ENCODE peak calls at places on chromosome 20, in six cellular contexts. E is ovary, D is breast epithelium, R is HCT116, Z is tibial nerve, Q is heart left ventricle. C is an unnamed sample.

GRCh38 chr20:4217349-4217761 is 202.0 kb upstream of the RNF24 start:
- DNase-seq in E (no peak), D (no peak), R (no peak), Z (peak), Q (peak), C (peak)

GRCh38 chr20:61804896-61805295 is 260.8 kb downstream of the TAF4 start:
- DNase-seq in E (peak), D (no peak), R (no peak), Z (no peak), Q (no peak), C (peak)

GRCh38 chr20:11499235-11499634 is 418.5 kb upstream of the BTBD3 start:
- DNase-seq in E (no peak), D (no peak), R (no peak), Z (no peak), Q (no peak), C (no peak)

GRCh38 chr20:32485770-32486248 is 99.3 kb downstream of the NOL4L start:
- DNase-seq in E (no peak), D (no peak), R (no peak), Z (no peak), Q (no peak), C (peak)

GRCh38 chr20:54624701-54625472 is 149.5 kb downstream of the DOK5 start:
- DNase-seq in E (no peak), D (no peak), R (no peak), Z (no peak), Q (peak), C (no peak)

GRCh38 chr20:5434116-5434515 is 117.4 kb upstream of the PROKR2 start:
- DNase-seq in E (no peak), D (no peak), R (no peak), Z (no peak), Q (no peak), C (no peak)

GRCh38 chr20:50523552-50524167 is 13.5 kb downstream of the PTPN1 start:
- DNase-seq in E (no peak), D (no peak), R (no peak), Z (no peak), Q (no peak), C (no peak)

GRCh38 chr20:34797012-34797720 is 28.3 kb downstream of the NCOA6 start:
- DNase-seq in E (no peak), D (no peak), R (no peak), Z (no peak), Q (no peak), C (no peak)

GRCh38 chr20:57888591-57888990 is 178.8 kb upstream of the PMEPA1 start:
- DNase-seq in E (no peak), D (no peak), R (no peak), Z (no peak), Q (no peak), C (no peak)

DNA sequence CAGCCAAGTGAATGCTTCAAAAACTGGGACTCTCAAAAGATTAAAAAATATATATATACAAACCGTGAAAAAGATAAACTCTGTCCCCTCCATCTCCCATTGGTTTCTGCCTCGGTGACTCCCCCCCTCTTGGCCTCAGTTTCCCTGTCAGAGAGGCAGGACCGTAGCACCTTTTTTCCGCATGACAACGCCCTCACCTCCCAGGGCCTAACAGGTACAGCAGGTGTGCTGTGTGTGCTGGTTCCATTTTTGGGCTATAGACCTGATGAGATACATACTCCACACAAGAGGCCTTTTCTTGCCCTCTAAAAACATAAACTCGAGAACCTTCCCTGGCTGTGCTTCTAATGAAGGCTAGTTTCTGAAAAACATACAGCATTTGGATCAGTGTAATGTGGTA is 49.5 kb downstream of the GNAS start:
- DNase-seq in E (no peak), D (no peak), R (no peak), Z (no peak), Q (no peak), C (no peak)
- TF ChIP-seq POLR2A in E (no peak), D (no peak), R (no peak), Z (no peak), Q (no peak), C (no peak)

GRCh38 chr20:62959998-62960436 is 7.5 kb downstream of the SLC17A9 start:
- DNase-seq in E (no peak), D (no peak), R (no peak), Z (no peak), Q (no peak), C (peak)
- TF ChIP-seq POLR2A in E (no peak), D (no peak), R (no peak), Z (no peak), Q (no peak), C (no peak)

DNA sequence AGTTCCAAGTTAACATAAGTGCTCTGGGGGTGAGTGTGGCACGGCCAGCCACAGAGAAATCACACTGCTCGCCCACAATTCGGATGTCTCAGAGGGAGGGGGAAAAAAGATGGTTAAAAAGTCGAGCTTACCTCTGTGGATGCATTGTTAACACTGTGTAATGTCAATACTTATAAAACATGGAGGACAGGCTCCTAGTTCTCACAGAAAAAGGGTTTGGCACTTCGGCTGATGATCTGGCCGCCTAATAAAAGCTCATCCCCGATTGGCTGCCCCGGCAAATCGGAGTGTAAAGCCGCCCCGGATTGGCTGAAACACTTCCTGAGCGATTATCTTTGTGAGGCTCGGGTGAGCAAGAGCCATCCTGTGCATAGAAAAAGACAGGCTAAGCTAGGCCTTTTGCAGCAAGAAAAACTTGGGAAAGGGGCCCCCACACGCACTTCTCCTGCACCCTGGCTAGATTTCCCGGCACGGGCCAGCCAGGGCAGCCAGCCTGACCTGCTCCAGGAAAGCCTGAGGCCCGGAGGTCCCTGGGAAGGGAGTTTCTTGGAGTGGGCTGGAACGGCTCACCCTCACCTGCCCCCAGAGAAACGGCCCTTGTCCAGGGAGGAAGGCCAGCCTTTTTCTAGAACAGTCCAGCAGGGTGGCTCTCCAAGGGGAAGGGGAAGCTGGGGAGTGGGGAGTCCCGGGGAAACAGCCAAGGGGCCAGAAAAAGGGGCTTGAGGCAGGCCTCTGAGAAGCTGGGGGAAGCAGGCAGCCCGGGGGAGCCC is at the start of gene ZMYND8:
- DNase-seq in E (peak), D (peak), R (peak), Z (peak), Q (peak), C (peak)
- TF ChIP-seq POLR2A in E (no peak), D (no peak), R (peak), Z (peak), Q (peak), C (no peak)

DNA sequence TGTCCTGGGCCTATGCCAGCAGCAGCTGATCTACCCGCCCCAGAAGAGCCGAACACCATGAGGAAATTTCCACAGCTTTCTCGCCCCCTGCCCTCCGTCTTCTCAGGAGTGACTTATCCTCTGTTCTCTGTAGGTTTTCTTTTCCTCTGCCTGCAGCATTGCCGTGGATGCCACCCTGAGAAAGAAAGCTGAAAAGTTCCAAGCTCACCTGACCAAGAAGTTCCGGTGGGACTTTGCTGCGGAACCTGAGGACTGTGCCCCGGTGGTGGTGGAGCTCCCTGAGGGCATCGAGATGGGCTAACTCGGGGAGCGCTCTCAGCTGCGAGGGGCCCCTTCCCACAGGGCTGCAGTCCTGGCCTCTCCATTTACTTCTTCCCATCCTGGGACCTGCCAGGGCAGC is 19.2 kb downstream of the AAR2 start:
- DNase-seq in E (no peak), D (no peak), R (no peak), Z (no peak), Q (no peak), C (no peak)
- TF ChIP-seq POLR2A in E (no peak), D (no peak), R (no peak), Z (no peak), Q (no peak), C (no peak)

DNA sequence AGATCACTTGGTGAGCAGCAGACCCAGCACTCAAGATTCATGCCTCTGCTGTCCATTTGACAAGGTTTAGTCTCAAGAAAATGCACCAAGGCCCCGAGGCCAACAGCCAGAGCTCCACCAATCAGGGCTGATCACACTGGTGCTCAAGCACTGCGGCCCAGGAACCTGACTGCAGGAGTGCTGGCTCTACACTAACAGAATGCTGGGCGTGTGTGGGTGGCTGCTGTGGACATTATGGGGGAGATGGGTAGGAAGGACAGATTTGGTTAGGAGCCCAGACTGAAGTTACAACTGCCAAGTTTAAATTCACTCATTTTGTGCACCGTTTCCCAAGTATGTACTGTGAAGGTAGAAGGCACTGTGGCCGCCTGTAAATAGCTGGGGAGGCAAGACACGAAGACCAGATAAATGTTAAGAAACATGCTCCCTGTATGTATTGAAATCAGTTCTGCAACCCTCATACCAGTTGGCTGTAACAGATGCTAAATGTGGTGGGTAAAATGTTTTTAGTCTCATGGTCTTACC is 28.1 kb downstream of the SNX5 start:
- DNase-seq in E (no peak), D (no peak), R (no peak), Z (no peak), Q (no peak), C (no peak)
- TF ChIP-seq POLR2A in E (no peak), D (no peak), R (no peak), Z (no peak), Q (no peak), C (no peak)

GRCh38 chr20:17849111-17849900 is 119.3 kb downstream of the SNX5 start:
- DNase-seq in E (no peak), D (no peak), R (no peak), Z (no peak), Q (no peak), C (no peak)
- TF ChIP-seq POLR2A in E (no peak), D (no peak), R (no peak), Z (no peak), Q (no peak), C (no peak)

GRCh38 chr20:56693217-56693616 is 64.1 kb downstream of the TFAP2C start:
- DNase-seq in E (no peak), D (no peak), R (no peak), Z (no peak), Q (no peak), C (no peak)

GRCh38 chr20:56702931-56703840 is 74.1 kb downstream of the TFAP2C start:
- DNase-seq in E (no peak), D (no peak), R (no peak), Z (no peak), Q (no peak), C (no peak)

GRCh38 chr20:56697476-56697875 is 68.4 kb downstream of the TFAP2C start:
- DNase-seq in E (no peak), D (no peak), R (no peak), Z (no peak), Q (no peak), C (no peak)

GRCh38 chr20:56698749-56699148 is 69.6 kb downstream of the TFAP2C start:
- DNase-seq in E (no peak), D (no peak), R (no peak), Z (no peak), Q (no peak), C (no peak)
- TF ChIP-seq POLR2A in E (no peak), D (no peak), R (no peak), Z (no peak), Q (no peak), C (no peak)

GRCh38 chr20:46087161-46087560 is 2.6 kb downstream of the NCOA5 start:
- DNase-seq in E (no peak), D (no peak), R (no peak), Z (no peak), Q (no peak), C (no peak)

GRCh38 chr20:46089076-46089337 is 755 bp downstream of the NCOA5 start:
- DNase-seq in E (no peak), D (no peak), R (no peak), Z (no peak), Q (no peak), C (no peak)

GRCh38 chr20:46088409-46089075 is 1.2 kb downstream of the NCOA5 start:
- DNase-seq in E (no peak), D (no peak), R (no peak), Z (no peak), Q (no peak), C (no peak)

GRCh38 chr20:46090095-46090388 is 280 bp upstream of the NCOA5 start:
- DNase-seq in E (no peak), D (no peak), R (no peak), Z (no peak), Q (no peak), C (no peak)

DNA sequence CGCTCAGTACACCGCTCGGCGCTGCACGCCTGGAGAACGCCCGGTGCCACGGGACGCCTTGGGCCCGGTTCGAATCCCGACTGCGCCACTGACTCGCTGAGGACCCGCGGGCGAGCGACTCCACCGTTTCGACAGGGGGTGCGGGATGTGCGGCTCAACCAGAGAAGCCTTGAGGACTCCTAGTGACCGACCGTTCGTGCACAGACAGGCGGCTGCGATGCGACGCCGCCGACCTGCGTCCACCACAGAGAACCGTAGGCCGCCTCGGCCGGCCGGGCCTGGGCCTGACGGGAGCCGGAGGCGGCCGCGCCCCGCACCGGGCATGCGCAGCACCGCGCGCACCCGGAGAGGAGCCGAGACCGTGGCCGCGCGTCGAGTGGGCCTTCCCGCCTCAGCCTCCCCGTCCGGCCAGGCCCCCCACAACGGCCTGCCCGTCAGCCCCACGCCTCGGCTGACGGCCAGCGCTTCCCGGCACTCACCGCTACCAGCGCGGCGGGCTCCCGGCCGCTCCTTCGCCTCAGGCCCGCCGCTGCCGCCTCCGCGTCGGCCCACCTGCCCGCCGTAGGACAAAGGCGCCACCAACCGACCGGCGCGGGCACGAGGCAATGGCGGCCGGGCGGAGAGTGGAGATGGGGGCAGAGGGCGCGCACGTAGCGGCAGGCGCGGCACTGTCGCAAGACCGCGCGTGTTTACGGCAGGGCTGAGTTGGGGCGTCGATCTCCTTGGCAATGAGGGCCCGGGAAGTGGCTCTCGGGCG is at the start of gene NCOA5:
- DNase-seq in E (peak), D (peak), R (peak), Z (peak), Q (peak), C (peak)
- TF ChIP-seq POLR2A in E (peak), D (peak), R (peak), Z (peak), Q (peak), C (peak)

DNA sequence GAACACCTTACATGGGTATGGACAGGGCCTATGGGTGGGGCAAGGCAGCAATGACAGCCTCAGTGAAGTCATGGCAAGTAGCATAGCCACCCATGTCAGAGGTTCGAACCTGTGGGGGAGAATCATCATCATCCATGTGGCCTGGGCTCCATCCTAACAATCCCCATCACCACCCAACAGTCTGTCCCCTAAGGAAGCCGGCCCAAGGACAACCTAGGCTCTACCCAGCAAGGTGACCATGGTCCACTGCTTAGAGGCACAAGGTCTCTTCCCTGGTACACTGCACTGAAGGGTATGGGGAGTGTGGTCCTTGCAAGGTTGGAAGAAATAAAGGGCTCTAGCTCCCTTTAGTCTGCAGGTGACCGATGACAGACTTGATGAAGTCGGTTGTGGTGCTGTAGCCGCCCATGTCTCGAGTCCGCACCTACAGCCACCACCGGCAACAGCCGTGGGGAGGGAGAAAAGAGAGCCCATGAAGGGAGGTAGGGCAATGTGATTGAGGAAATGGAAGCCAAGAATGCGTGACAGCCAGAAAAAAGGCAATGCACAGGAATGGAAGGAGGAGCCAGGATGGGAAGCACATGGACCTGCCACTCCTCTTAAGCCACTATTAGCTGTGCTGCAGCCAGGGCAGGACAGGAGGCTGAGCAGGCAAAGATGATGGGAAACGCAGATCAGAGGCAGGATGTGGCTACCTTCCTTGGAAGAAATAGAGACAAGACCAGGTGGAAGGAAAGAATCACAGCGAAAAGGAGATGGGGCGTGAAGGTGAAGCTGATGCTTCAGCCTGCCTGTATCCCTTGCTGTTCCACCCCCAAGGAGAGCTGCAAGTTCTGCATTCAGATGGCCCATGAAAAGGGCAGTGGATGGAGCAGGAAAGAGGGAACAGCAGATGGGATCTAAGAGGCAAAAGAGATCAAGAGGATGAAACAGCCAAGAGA is 5.3 kb downstream of the IDH3B start:
- DNase-seq in E (no peak), D (no peak), R (no peak), Z (no peak), Q (no peak), C (no peak)
- TF ChIP-seq POLR2A in E (no peak), D (no peak), R (no peak), Z (no peak), Q (no peak), C (no peak)